ENCODE peak calls at places on chromosomes 2 and 18, in five cellular contexts. E is K562, V is HCT116, W is GM12878, D is HepG2. Y is an unnamed sample.

GRCh38 chr2:17830053-17831034 is 14.1 kb downstream of the MSGN1 start:
- DNase-seq in E (peak; percentile 74), V (peak; percentile 82), W (no peak), D (peak; percentile 87), Y (peak; percentile 99)

GRCh38 chr2:68853035-68853434 is 18.2 kb downstream of the BMP10 start:
- DNase-seq in E (no peak), V (no peak), W (no peak), D (no peak), Y (no peak)

GRCh38 chr18:7805880-7806279 is 238.8 kb downstream of the PTPRM start:
- DNase-seq in E (no peak), V (no peak), W (no peak), D (no peak), Y (no peak)

GRCh38 chr2:121205321-121205942 is 79.6 kb downstream of the TFCP2L1 start:
- DNase-seq in E (peak; percentile 28), V (no peak), W (no peak), D (no peak), Y (no peak)

GRCh38 chr2:138078153-138078552 is 113.9 kb downstream of the HNMT start:
- DNase-seq in E (no peak), V (no peak), W (no peak), D (no peak), Y (no peak)

GRCh38 chr2:189076131-189076530 is 102.0 kb downstream of the COL3A1 start:
- DNase-seq in E (no peak), V (no peak), W (no peak), D (no peak), Y (no peak)

GRCh38 chr2:235300368-235301201 is 193.3 kb upstream of the AGAP1 start:
- DNase-seq in E (no peak), V (no peak), W (no peak), D (no peak), Y (no peak)

GRCh38 chr2:148553332-148553887 is 91.1 kb upstream of the EPC2 start:
- DNase-seq in E (no peak), V (no peak), W (no peak), D (no peak), Y (no peak)

GRCh38 chr2:232988444-232988843 is 24.6 kb downstream of the NGEF start:
- DNase-seq in E (no peak), V (peak; percentile 98), W (no peak), D (peak; percentile 87), Y (peak; percentile 44)

GRCh38 chr2:173568054-173568453 is 213.4 kb downstream of the CDCA7 start:
- DNase-seq in E (peak; percentile 29), V (peak; percentile 37), W (no peak), D (peak; percentile 23), Y (peak; percentile 31)

GRCh38 chr18:9578306-9578705 is 36.1 kb downstream of the PPP4R1 start:
- DNase-seq in E (no peak), V (no peak), W (no peak), D (no peak), Y (no peak)

GRCh38 chr2:56811401-56811800 is 627.6 kb downstream of the CCDC85A start:
- DNase-seq in E (no peak), V (no peak), W (no peak), D (no peak), Y (no peak)

GRCh38 chr2:148670773-148671172 is 26.2 kb downstream of the EPC2 start:
- DNase-seq in E (no peak), V (no peak), W (no peak), D (no peak), Y (no peak)

GRCh38 chr2:25301453-25302352 is 40.0 kb downstream of the DNMT3A start:
- DNase-seq in E (no peak), V (peak; percentile 6), W (peak; percentile 95), D (no peak), Y (no peak)
- TF ChIP-seq SP1 in E (no peak), V (no peak), W (peak; percentile 84), D (no peak), Y (no peak)

GRCh38 chr2:6497048-6497447 is 368.7 kb downstream of the CMPK2 start:
- DNase-seq in E (no peak), V (no peak), W (no peak), D (no peak), Y (no peak)
- TF ChIP-seq SRF in E (no peak), V (no peak), W (no peak), D (no peak), Y (no peak)

GRCh38 chr2:199999166-199999565 is 43.8 kb downstream of the MAIP1 start:
- DNase-seq in E (no peak), V (no peak), W (no peak), D (no peak), Y (no peak)
- TF ChIP-seq SP1 in E (no peak), V (no peak), W (no peak), D (no peak), Y (no peak)

GRCh38 chr2:100137877-100138570 is 4.4 kb downstream of the AFF3 start:
- DNase-seq in E (no peak), V (no peak), W (no peak), D (no peak), Y (no peak)
- TF ChIP-seq SRF in E (no peak), V (no peak), W (no peak), D (no peak), Y (no peak)

GRCh38 chr2:20514596-20515269 is 67.9 kb downstream of the RHOB start:
- DNase-seq in E (no peak), V (peak; percentile 64), W (no peak), D (no peak), Y (no peak)
- TF ChIP-seq SP1 in E (no peak), V (peak; percentile 79), W (no peak), D (no peak), Y (no peak)

DNA sequence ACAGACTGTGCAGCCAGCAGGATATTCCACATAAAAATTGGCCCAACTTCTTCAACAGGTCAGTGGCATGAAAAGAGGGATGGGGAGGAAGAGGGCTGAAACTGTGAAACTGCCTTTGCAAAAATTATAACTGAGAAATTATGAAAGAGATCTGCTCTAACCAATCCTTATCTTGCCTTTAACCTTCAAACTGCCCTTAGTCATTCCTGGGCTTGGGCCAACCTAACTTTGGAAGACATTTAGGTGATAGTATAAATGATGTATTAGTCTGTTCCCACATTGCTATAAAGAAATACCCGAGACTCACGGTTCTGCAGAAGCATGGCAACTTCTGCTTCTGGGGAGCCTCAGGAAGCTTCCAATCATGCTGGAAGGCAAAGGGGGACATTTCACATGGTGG is 74.5 kb downstream of the RPL31 start:
- DNase-seq in E (no peak), V (no peak), W (no peak), D (no peak), Y (no peak)
- TF ChIP-seq SRF in E (no peak), V (no peak), W (no peak), D (no peak), Y (no peak)

GRCh38 chr2:147430408-147430807 is 414.4 kb upstream of the ACVR2A start:
- DNase-seq in E (no peak), V (no peak), W (no peak), D (peak; percentile 50), Y (no peak)
- TF ChIP-seq SP1 in E (no peak), V (no peak), W (no peak), D (no peak), Y (no peak)

GRCh38 chr18:2927745-2928144 is 80.9 kb downstream of the EMILIN2 start:
- DNase-seq in E (no peak), V (no peak), W (no peak), D (no peak), Y (no peak)

GRCh38 chr18:2933995-2934394 is 78.9 kb downstream of the LPIN2 start:
- DNase-seq in E (no peak), V (no peak), W (no peak), D (no peak), Y (no peak)

GRCh38 chr18:2926528-2926927 is 79.7 kb downstream of the EMILIN2 start:
- DNase-seq in E (no peak), V (no peak), W (no peak), D (no peak), Y (no peak)

GRCh38 chr18:2935438-2936192 is 77.3 kb downstream of the LPIN2 start:
- DNase-seq in E (no peak), V (no peak), W (no peak), D (no peak), Y (no peak)

GRCh38 chr18:2932247-2933181 is 80.4 kb downstream of the LPIN2 start:
- DNase-seq in E (peak; percentile 67), V (peak; percentile 34), W (peak; percentile 23), D (peak; percentile 62), Y (peak; percentile 63)
- TF ChIP-seq SRF in E (no peak), V (no peak), W (no peak), D (no peak), Y (no peak)

GRCh38 chr2:179556425-179556824 is 291.8 kb upstream of the SESTD1 start:
- DNase-seq in E (no peak), V (no peak), W (no peak), D (no peak), Y (no peak)
- TF ChIP-seq SP1 in E (no peak), V (no peak), W (no peak), D (no peak), Y (no peak)

Y was measured in H1.